ENCODE peak calls at places on chromosomes 7 and 10, in four cellular contexts. B, O, F and Y are unnamed samples.

GRCh38 chr10:47058303-47058702 is 147.1 kb downstream of the PTPN20 start:
- DNase-seq in F (no peak), B (no peak), O (no peak), Y (no peak)

GRCh38 chr7:47128719-47129118 is 453.2 kb downstream of the TNS3 start:
- DNase-seq in O (no peak), B (no peak), F (no peak), Y (no peak)

GRCh38 chr7:26681819-26682418 is 182.5 kb downstream of the SKAP2 start:
- DNase-seq in F (no peak), O (peak), B (no peak), Y (no peak)

GRCh38 chr7:50142421-50143113 is 49.5 kb upstream of the ZPBP start:
- DNase-seq in B (no peak), O (no peak), F (no peak), Y (no peak)

GRCh38 chr7:1397491-1398327 is 61.6 kb downstream of the MICALL2 start:
- DNase-seq in B (no peak), O (peak), F (no peak), Y (no peak)

GRCh38 chr10:107986571-107986970 is 822.1 kb upstream of the SORCS1 start:
- DNase-seq in O (no peak), F (no peak), B (no peak), Y (no peak)

GRCh38 chr7:111763221-111763791 is 201.0 kb upstream of the IMMP2L start:
- DNase-seq in B (no peak), F (no peak), O (peak), Y (no peak)

GRCh38 chr7:32062150-32062549 is 8.1 kb downstream of the PDE1C start:
- DNase-seq in F (peak), O (no peak), B (no peak), Y (peak)

GRCh38 chr7:12119638-12120303 is 91.3 kb upstream of the TMEM106B start:
- DNase-seq in F (no peak), B (no peak), O (no peak), Y (peak)

GRCh38 chr7:132417037-132417906 is 159.0 kb downstream of the PLXNA4 start:
- DNase-seq in F (no peak), B (no peak), O (no peak), Y (no peak)

GRCh38 chr10:21030096-21030495 is 133.0 kb upstream of the NEBL start:
- DNase-seq in O (no peak), F (no peak), B (no peak), Y (no peak)

GRCh38 chr7:35725280-35725680 is 30.3 kb upstream of the HERPUD2 start:
- DNase-seq in F (no peak), B (no peak), O (no peak), Y (no peak)

GRCh38 chr10:5582736-5583135 is 58.0 kb downstream of the CALML3 start:
- DNase-seq in F (no peak), O (no peak), B (no peak), Y (no peak)

GRCh38 chr10:26624017-26624416 is 73.5 kb upstream of the PDSS1 start:
- DNase-seq in B (no peak), O (no peak), F (no peak), Y (no peak)

GRCh38 chr10:61944445-61945123 is 43.1 kb downstream of the ARID5B start:
- DNase-seq in O (no peak), B (no peak), F (no peak), Y (no peak)

GRCh38 chr7:42342381-42342780 is 105.4 kb upstream of the GLI3 start:
- DNase-seq in F (no peak), B (no peak), O (peak), Y (no peak)

GRCh38 chr7:128915271-128915819 is 4.8 kb upstream of the KCP start:
- DNase-seq in O (no peak), F (no peak), B (no peak), Y (peak)

GRCh38 chr7:130974794-130975193 is 240.8 kb upstream of the KLF14 start:
- DNase-seq in O (no peak), F (no peak), B (no peak), Y (no peak)

GRCh38 chr10:130361351-130362105 is 225.3 kb downstream of the GLRX3 start:
- DNase-seq in O (no peak), B (no peak), F (no peak), Y (peak)

GRCh38 chr7:104207731-104208420 is at the start of gene ORC5:
- DNase-seq in O (peak), F (peak), B (peak), Y (peak)

GRCh38 chr7:28686418-28686800 is 271.7 kb downstream of the TRIL start:
- DNase-seq in B (peak), F (no peak), O (peak), Y (no peak)

GRCh38 chr10:11153766-11154165 is 136.1 kb downstream of the CELF2 start:
- DNase-seq in B (no peak), O (no peak), F (no peak), Y (no peak)

GRCh38 chr7:45709168-45710034 is 135.2 kb downstream of the ADCY1 start:
- DNase-seq in B (no peak), O (peak), F (no peak), Y (no peak)

GRCh38 chr7:67462781-67463191 is 466.2 kb downstream of the TYW1 start:
- DNase-seq in O (no peak), B (no peak), F (no peak), Y (peak)

GRCh38 chr7:43199333-43199732 is 86.9 kb downstream of the HECW1 start:
- DNase-seq in F (no peak), O (peak), B (no peak), Y (no peak)

GRCh38 chr7:44276571-44277101 is 48.8 kb downstream of the CAMK2B start:
- DNase-seq in O (no peak), B (no peak), F (no peak), Y (no peak)

GRCh38 chr10:3293536-3294431 is 121.2 kb upstream of the PITRM1 start:
- DNase-seq in F (no peak), O (no peak), B (no peak), Y (no peak)

GRCh38 chr7:47039899-47040298 is 542.0 kb downstream of the TNS3 start:
- DNase-seq in B (no peak), F (no peak), O (no peak), Y (no peak)

GRCh38 chr10:16788778-16789177 is 28.4 kb downstream of the RSU1 start:
- DNase-seq in F (no peak), B (no peak), O (no peak), Y (no peak)